ENCODE peak calls at places on chromosomes 5 and 9, in nine cellular contexts. N, L, E, H, O, B, X, A and T are unnamed samples.

GRCh38 chr9:79287881-79288280 is 283.9 kb upstream of the TLE4 start:
- DNase-seq in B (no peak), X (no peak), N (no peak), O (no peak), E (no peak), L (no peak), H (no peak), A (no peak), T (no peak)

GRCh38 chr9:9752722-9753121 is 860.1 kb downstream of the PTPRD start:
- DNase-seq in E (no peak), A (no peak), N (peak), L (peak), H (no peak), X (no peak), B (no peak), O (no peak), T (no peak)

GRCh38 chr5:67475489-67475888 is 278.9 kb upstream of the CD180 start:
- DNase-seq in L (no peak), E (no peak), A (no peak), N (no peak), O (no peak), X (no peak), B (no peak), H (no peak), T (no peak)

GRCh38 chr5:163444526-163444925 is 7.1 kb downstream of the CCNG1 start:
- DNase-seq in A (no peak), H (no peak), B (no peak), E (no peak), O (no peak), N (no peak), X (no peak), L (no peak), T (no peak)

GRCh38 chr9:77132991-77133390 is 44.3 kb upstream of the VPS13A start:
- DNase-seq in X (no peak), A (no peak), E (no peak), B (no peak), N (no peak), H (no peak), L (no peak), O (no peak), T (no peak)

GRCh38 chr5:78699565-78700143 is 51.1 kb upstream of the LHFPL2 start:
- DNase-seq in X (peak), A (peak), O (no peak), L (peak), E (no peak), B (peak), N (no peak), H (no peak), T (no peak)

GRCh38 chr5:472076-472655 is 29.2 kb downstream of the EXOC3 start:
- DNase-seq in B (no peak), E (no peak), O (peak), X (peak), N (no peak), A (peak), H (peak), L (no peak), T (no peak)

GRCh38 chr9:73065439-73065838 is 86.2 kb upstream of the ANXA1 start:
- DNase-seq in A (no peak), O (no peak), L (no peak), E (no peak), X (no peak), B (no peak), N (no peak), H (no peak), T (no peak)

GRCh38 chr5:93145767-93146166 is 435.3 kb downstream of the NR2F1-AS1 start:
- DNase-seq in X (no peak), N (no peak), H (no peak), O (no peak), L (no peak), B (no peak), E (no peak), A (no peak), T (no peak)

GRCh38 chr9:127438394-127438793 is 12.8 kb downstream of the RPL12 start:
- DNase-seq in H (no peak), B (no peak), X (no peak), A (no peak), N (no peak), E (no peak), L (no peak), O (no peak), T (no peak)

DNA sequence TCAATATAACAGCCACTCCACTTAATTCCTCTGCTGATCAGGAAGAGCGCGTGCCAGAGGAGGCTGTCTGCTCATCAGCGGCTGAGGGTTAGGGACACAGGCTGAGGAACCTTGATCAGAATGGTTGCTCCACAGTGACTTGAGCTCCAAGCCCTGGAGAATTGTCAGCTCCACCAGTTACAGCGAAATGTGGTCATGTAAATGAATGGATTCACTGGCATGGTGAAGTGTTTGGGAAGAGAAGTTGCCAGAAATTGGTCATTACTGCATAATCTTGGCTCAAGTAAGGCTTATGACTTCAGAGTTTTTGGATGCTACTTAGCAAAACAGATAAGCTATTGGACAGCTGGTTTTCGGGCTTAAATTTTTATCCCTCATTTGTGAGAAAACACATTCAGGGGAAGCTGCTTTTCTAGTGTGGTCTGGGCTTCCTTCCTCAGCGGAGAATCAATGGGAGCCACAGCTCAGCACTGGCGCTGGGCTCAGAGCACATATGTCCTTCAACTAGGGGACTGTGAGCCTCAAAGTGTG is 65.0 kb downstream of the PRRT1B start:
- DNase-seq in H (no peak), X (no peak), N (no peak), B (no peak), E (no peak), O (no peak), L (no peak), A (no peak), T (peak)
- H3K4me3 ChIP-seq in H (no peak), X (no peak), N (no peak), B (no peak), E (no peak), O (no peak), L (no peak), A (no peak), T (no peak)

GRCh38 chr9:108869092-108869725 is 7.1 kb downstream of the ACTL7A start:
- DNase-seq in L (no peak), X (no peak), O (no peak), A (no peak), B (peak), E (no peak), N (no peak), H (no peak), T (no peak)
- TF ChIP-seq POLR2A in L (no peak), X (no peak), O (no peak), A (no peak), B (no peak), E (no peak), N (no peak), H (no peak), T (no peak)

DNA sequence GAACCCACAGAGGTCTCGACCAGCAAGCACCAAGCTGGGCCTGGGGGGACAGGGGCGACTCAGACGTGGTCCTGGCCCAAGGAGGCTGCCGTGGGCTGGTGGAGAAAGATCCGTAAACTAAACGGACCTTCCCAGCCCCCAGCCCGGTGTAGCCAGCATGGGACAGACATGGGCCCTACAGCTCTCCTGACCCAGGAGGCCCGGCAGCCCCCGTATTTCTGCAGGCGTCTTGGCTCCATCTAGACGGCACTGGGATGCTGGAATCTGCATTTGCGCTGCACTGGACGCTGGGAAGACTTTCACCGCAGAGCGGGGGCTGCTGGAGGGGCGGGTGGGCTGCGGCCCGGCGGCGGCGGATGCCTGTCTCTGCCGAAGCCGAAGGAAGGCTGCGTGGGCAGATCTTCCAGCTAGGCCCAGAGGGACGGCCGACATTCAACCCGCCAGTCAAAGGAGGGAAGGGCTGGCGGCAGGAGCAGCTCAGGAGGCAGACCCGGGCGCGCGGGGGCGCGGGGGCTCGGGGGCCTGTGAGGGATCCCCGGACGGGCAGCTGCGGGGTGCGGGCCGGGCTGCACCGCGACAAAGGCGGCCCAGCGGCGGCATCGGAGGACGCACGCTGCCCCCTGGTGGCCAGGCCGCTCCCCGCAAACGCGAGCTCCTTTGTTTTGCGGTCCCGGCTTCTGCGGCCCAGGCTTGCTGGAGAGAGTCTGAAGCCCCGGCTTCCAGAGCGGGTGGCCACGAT is 266.2 kb downstream of the NSG2 start:
- DNase-seq in L (peak), N (peak), O (peak), A (peak), B (peak), X (peak), E (no peak), H (peak), T (peak)
- H3K4me3 ChIP-seq in L (peak), N (peak), O (peak), A (no peak), B (peak), X (peak), E (peak), H (peak), T (no peak)

GRCh38 chr9:113507256-113507655 is 43.7 kb downstream of the RGS3 start:
- DNase-seq in O (no peak), L (no peak), B (no peak), H (no peak), A (no peak), X (no peak), N (no peak), E (no peak), T (no peak)

GRCh38 chr9:113503131-113503541 is 39.6 kb downstream of the RGS3 start:
- DNase-seq in B (no peak), A (no peak), L (no peak), O (no peak), H (no peak), E (no peak), N (no peak), X (no peak), T (no peak)

GRCh38 chr9:113505963-113506624 is 42.6 kb downstream of the RGS3 start:
- DNase-seq in X (no peak), L (no peak), B (no peak), A (no peak), O (no peak), N (no peak), E (no peak), H (peak), T (no peak)

GRCh38 chr9:113503613-113504230 is 40.2 kb downstream of the RGS3 start:
- DNase-seq in O (no peak), L (no peak), H (no peak), B (no peak), N (no peak), E (no peak), A (no peak), X (no peak), T (no peak)

DNA sequence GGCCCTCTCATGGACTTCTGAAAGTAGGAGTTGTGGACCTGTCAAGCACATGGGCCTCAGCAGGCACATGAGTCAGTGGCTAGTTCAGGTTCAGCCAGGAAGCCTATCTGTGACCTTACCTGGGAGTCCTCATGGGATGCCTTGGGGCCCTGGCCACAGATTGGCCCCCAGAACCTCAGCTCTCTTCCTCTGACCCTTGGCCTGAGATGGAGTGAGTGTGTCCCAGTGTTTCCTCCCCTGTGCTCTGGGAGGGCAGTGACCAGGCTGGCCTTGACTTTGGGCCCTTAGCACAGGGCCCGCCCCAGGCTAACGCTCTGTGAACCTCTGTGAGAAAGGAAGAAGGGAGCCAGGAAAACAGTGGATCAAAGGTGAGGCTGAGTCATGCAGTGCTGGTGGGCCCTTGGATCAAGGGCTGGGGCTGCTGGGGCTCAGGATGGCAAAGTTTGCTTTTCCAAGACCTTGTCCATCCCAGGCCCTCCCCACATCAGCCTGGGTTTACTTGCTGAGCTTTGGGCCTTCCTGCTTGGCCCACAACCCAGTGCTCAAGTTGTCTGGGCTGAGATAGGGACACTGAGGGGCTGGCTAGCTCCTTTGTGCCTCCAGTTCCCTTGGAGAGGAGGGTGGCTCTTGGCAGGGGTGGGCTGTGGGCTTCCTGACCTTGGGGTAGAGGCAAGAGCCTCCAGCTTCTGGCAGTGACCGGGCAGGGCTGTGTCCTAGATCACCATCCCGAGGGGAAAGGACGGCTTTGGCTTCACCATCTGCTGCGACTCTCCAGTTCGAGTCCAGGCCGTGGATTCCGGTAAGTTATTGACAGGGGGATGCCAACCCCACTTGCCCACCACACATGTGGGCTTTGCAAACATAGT is 41.4 kb downstream of the RGS3 start:
- DNase-seq in E (no peak), A (no peak), X (no peak), B (peak), N (no peak), L (peak), H (no peak), O (no peak), T (no peak)
- TF ChIP-seq POLR2A in E (no peak), A (no peak), X (no peak), B (no peak), N (no peak), L (no peak), H (no peak), O (no peak), T (no peak)

DNA sequence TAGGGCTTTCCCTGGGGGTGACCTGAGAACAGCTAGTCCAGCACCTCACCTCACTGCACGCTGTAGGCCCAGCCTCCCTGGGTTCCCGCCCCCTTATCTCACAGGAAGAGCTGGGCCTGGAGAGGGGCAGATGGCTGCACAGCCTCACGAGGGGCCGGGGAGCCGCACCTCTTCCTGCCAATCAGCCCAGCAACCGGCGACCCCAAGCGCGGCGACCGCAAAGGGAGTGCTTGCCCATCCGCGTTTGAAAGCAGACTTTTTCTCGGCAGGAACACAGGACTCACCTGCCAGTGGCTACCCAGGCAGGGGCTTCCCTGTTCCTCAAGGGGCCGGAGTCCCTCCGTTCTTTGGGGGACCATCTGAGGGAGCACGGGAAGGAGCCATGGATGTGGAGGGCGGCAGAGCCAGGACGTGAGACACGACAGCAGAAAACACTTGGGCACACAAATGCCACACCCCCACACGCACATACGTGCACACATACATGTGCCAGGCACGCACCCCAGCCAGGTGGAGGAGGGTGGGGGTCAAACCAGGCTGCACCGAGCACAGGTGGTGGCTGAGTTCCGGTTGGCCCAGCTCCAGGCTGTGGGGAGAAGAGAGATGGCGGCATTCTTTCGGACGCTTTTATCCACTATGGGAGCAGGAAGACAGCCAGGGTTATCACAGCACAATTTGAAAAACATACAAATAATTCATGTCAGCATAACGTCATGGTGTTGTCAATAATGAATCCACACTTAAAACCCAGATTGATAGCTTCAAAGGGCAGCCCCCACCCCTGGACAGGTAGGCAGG is 11.3 kb downstream of the TMEM250 start:
- DNase-seq in E (no peak), X (peak), N (no peak), H (no peak), A (no peak), O (no peak), L (no peak), B (no peak), T (no peak)
- H3K4me3 ChIP-seq in E (no peak), X (no peak), N (no peak), H (no peak), A (no peak), O (no peak), L (no peak), B (no peak), T (no peak)

DNA sequence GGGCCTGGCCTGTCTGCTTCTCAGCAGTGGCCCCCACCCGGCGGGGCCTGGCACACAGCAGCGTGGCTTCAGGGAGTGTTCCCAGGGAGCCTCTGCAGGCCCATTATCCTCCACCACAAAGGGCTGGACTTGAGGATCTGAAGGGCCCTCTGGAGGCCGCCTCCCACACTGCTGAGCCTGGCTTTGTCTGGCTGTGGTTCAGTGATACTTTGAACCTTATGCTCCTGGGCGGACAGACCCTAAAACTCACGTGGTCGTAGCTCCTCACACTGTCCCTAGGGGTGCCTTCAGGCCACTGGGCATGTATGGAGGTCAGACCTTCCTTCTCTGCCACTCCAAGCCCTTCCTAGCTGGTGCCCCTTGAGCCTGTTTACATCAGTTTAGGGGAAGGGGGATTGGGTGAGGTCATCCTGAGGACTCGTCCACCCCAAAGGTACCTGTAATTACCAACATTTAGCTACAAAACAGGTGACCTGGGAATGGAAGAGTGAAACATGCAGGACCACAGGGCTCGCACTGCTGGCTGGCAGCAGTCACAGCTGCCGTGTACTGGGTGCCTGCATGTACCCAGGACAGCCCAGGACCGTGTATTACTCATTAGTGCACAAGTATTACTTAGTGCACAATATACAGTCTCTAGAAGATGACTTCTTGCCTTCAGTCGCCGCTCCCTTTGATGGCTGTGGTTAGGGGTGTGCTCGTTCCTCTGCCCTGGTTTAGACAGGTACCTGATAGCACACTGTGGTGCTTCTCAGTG is 8.5 kb downstream of the GRHPR start:
- DNase-seq in L (no peak), E (no peak), N (peak), O (no peak), B (no peak), X (no peak), H (no peak), A (peak), T (no peak)
- TF ChIP-seq POLR2A in L (no peak), E (no peak), N (no peak), O (no peak), B (no peak), X (no peak), H (no peak), A (no peak), T (no peak)

GRCh38 chr5:134000116-134000515 is 4.7 kb downstream of the VDAC1 start:
- DNase-seq in N (no peak), X (peak), L (no peak), B (no peak), H (no peak), A (no peak), O (no peak), E (no peak), T (no peak)
- H3K4me3 ChIP-seq in N (no peak), X (no peak), L (no peak), B (no peak), H (no peak), A (no peak), O (no peak), E (no peak), T (no peak)

DNA sequence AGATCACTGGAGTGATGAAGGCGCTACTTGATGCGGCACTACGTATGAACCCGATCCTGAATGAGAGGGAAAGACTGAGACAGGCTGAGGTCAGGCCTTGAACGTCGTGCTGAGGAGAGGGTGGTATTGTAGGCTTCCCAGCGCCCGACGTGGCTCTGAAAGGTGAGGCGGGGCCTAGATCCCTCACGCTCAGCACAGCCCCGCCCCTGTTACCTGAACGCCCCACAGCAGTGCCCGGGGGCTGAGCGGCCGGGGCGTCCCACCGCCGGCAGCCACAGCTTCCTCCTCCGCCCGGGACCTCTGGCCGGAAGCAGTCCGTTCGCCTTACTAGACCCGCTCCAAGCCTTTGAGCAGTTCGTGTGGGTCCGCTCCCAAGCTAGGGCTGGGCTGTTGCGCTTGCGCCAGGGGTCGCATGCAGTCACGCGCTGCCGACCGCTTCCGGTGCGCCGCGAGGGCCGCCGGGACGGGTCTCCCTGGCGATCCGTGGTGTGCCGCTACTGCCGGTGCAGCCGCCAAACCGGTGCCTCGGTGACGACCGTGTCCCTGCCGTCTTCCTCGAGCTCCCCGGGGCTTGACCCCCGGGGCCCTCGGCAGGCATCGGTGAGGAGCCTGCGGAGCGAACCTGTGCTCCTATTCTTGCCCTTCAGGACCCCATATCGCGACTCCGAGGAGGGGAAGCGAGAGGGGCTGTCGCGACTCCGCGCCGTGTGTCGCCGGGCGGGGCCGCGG is at the start of the genes HMGXB3 and TIGD6:
- DNase-seq in H (peak), B (peak), L (peak), N (peak), O (peak), X (peak), A (peak), E (peak), T (peak)
- TF ChIP-seq POLR2A in H (peak), B (peak), L (peak), N (peak), O (peak), X (peak), A (peak), E (peak), T (no peak)